ENCODE peak calls at places on chromosomes 7 and 10, in seven cellular contexts. T, K, E, N, U, I and C are unnamed samples.

GRCh38 chr7:123616244-123616643 is 14.6 kb downstream of the ASB15 start:
- DNase-seq in N (no peak), U (no peak), E (no peak), T (no peak), K (peak), I (no peak), C (peak)

GRCh38 chr7:50856821-50857220 is 74.1 kb upstream of the GRB10 start:
- DNase-seq in I (no peak), T (no peak), U (no peak), N (no peak), K (no peak), E (no peak), C (no peak)

GRCh38 chr10:122154733-122155366 is 116.2 kb upstream of the BTBD16 start:
- DNase-seq in T (no peak), I (peak), N (no peak), E (peak), U (peak), K (peak), C (no peak)

GRCh38 chr7:35424869-35425495 is 171.1 kb upstream of the TBX20 start:
- DNase-seq in U (peak), T (peak), K (peak), N (no peak), E (peak), I (peak), C (peak)

GRCh38 chr10:132387723-132388210 is 9.2 kb upstream of the PWWP2B start:
- DNase-seq in T (peak), I (peak), N (no peak), E (peak), U (peak), K (peak), C (no peak)

GRCh38 chr10:88991161-88991899 is 732 bp downstream of the FAS start:
- DNase-seq in U (peak), I (peak), N (no peak), E (peak), T (peak), K (peak), C (peak)

GRCh38 chr10:126375926-126376554 is 12.2 kb downstream of the ADAM12 start:
- DNase-seq in K (peak), T (no peak), U (no peak), E (no peak), N (no peak), I (no peak), C (peak)

GRCh38 chr7:21368317-21368716 is 59.6 kb upstream of the SP4 start:
- DNase-seq in E (no peak), T (no peak), N (no peak), I (no peak), U (no peak), K (no peak), C (no peak)

GRCh38 chr7:29780346-29780745 is 26.0 kb upstream of the WIPF3 start:
- DNase-seq in U (no peak), N (no peak), E (no peak), I (no peak), T (no peak), K (no peak), C (no peak)

GRCh38 chr10:117587036-117587435 is 44.5 kb downstream of the EMX2 start:
- DNase-seq in K (no peak), U (no peak), N (no peak), I (no peak), E (no peak), T (no peak), C (peak)

GRCh38 chr10:33229252-33229943 is 105.1 kb downstream of the NRP1 start:
- DNase-seq in I (no peak), U (no peak), E (no peak), N (no peak), K (no peak), T (no peak), C (no peak)

GRCh38 chr7:25069900-25070443 is 55.1 kb downstream of the CYCS start:
- DNase-seq in K (peak), U (peak), I (peak), N (no peak), E (peak), T (peak), C (peak)

GRCh38 chr10:21363087-21363752 is 162.3 kb downstream of the SKIDA1 start:
- DNase-seq in K (no peak), T (no peak), E (peak), N (no peak), U (no peak), I (no peak), C (peak)
- H3K27ac ChIP-seq in K (no peak), T (peak), E (peak), N (no peak), U (peak), I (peak), C (peak)

GRCh38 chr7:87398441-87398840 is 53.0 kb downstream of the CROT start:
- DNase-seq in T (no peak), I (no peak), E (peak), U (no peak), N (no peak), K (peak), C (peak)
- H4K8ac ChIP-seq in T (no peak), I (no peak), E (no peak), U (no peak), N (no peak), K (peak), C (no peak)

GRCh38 chr10:79153753-79154152 is 85.0 kb downstream of the ZMIZ1 start:
- DNase-seq in I (no peak), N (no peak), T (no peak), E (no peak), U (no peak), K (no peak), C (no peak)
- H3K9ac ChIP-seq in I (no peak), N (no peak), T (no peak), E (peak), U (no peak), K (no peak), C (no peak)

GRCh38 chr7:152140067-152140466 is 114.6 kb downstream of the GALNT11 start:
- DNase-seq in E (no peak), N (no peak), U (no peak), I (no peak), T (no peak), K (no peak), C (no peak)
- H3K27ac ChIP-seq in E (no peak), N (no peak), U (no peak), I (no peak), T (no peak), K (no peak), C (no peak)

DNA sequence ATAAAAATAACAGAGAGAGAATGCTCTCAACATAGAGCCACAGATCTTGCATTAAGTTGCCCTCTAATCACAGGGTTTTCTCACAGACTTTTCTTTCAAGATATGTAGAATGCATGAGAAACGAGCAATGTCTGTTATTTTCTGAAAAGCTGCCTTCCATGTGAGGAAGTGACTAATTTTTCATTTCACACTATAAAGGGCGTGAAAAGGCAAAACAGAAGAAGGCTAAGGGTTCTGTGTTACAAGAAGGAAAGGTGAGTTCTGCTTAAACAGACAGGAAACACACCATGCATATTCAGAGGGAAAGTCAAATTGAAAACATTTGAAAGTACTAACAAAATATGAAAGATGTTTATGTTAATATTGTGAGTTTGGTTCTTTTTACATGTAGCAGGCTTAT is 189.2 kb downstream of the SEMA3D start:
- DNase-seq in K (no peak), U (no peak), I (no peak), E (no peak), N (no peak), T (no peak), C (no peak)
- H4K8ac ChIP-seq in K (no peak), U (no peak), I (no peak), E (no peak), N (no peak), T (no peak), C (no peak)

DNA sequence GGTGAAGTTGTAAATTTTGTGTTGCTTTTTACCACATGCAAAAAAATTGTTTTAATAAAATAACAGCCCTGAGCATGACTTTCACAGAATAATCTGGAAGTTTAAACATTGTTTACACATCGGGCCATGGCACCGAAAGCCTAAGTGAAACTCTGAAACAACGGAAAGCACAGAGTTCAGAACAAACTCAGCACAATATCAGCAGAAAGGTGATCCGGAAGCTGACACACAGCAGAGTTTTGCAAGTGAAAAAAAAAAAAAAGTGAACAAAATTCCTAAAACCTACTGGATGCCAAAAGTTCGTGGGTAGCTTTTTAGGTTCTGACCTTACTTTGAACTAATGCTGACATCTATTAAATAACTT is 39.8 kb downstream of the ELMO1 start:
- DNase-seq in K (no peak), N (no peak), U (no peak), E (no peak), I (no peak), T (no peak), C (no peak)
- H3K9ac ChIP-seq in K (no peak), N (no peak), U (no peak), E (no peak), I (no peak), T (no peak), C (no peak)